ENCODE peak calls at places on chromosomes 12 and 14, in nine cellular contexts. R, A, K, P, V, M, N, Q and E are unnamed samples.

GRCh38 chr12:111529424-111530368 is 69.4 kb downstream of the ATXN2 start:
- DNase-seq in V (peak; percentile 74), R (no peak), M (peak; percentile 92), P (no peak), Q (no peak), A (peak; percentile 52), K (no peak), N (peak; percentile 60), E (no peak)

GRCh38 chr12:27192118-27192802 is 51.8 kb upstream of the STK38L start:
- DNase-seq in V (no peak), A (no peak), M (no peak), R (no peak), K (no peak), N (no peak), Q (no peak), P (no peak), E (no peak)

GRCh38 chr12:32789911-32790310 is 34.2 kb upstream of the YARS2 start:
- DNase-seq in N (no peak), P (no peak), R (no peak), M (no peak), A (no peak), V (no peak), Q (no peak), K (no peak), E (no peak)

GRCh38 chr14:24817638-24818053 is 183.7 kb upstream of the GZMB start:
- DNase-seq in Q (no peak), R (no peak), V (peak; percentile 24), M (peak; percentile 62), K (no peak), N (peak; percentile 69), P (no peak), A (peak; percentile 41), E (no peak)

GRCh38 chr14:71651228-71651627 is 281.0 kb upstream of the RGS6 start:
- DNase-seq in Q (no peak), N (peak; percentile 94), M (no peak), K (no peak), A (no peak), P (no peak), R (no peak), V (no peak), E (no peak)

GRCh38 chr12:18703916-18704315 is 33.9 kb downstream of the PLCZ1 start:
- DNase-seq in K (no peak), N (no peak), R (no peak), M (no peak), A (no peak), Q (no peak), V (no peak), P (no peak), E (no peak)

GRCh38 chr12:63792333-63792732 is 12.6 kb downstream of the RXYLT1 start:
- DNase-seq in Q (no peak), N (no peak), R (no peak), P (no peak), K (no peak), A (no peak), V (no peak), M (no peak), E (no peak)

GRCh38 chr12:17035372-17035771 is 429.4 kb upstream of the LMO3 start:
- DNase-seq in R (no peak), M (no peak), K (no peak), P (no peak), A (no peak), N (no peak), V (no peak), Q (no peak), E (no peak)

GRCh38 chr14:87409401-87409800 is 583.6 kb downstream of the GALC start:
- DNase-seq in V (no peak), R (no peak), N (no peak), Q (no peak), K (no peak), A (no peak), M (no peak), P (no peak), E (no peak)

GRCh38 chr12:96108321-96108720 is 72.9 kb upstream of the LTA4H start:
- DNase-seq in K (no peak), N (no peak), A (no peak), M (peak; percentile 66), R (peak; percentile 46), V (peak; percentile 23), Q (no peak), P (peak; percentile 17), E (no peak)

GRCh38 chr14:94389731-94390371 is 1.4 kb upstream of the SERPINA1 start:
- DNase-seq in K (no peak), N (no peak), R (no peak), A (no peak), V (no peak), M (no peak), Q (no peak), P (no peak), E (peak; percentile 41)

GRCh38 chr14:98578204-98578603 is 693.8 kb downstream of the BCL11B start:
- DNase-seq in A (no peak), N (no peak), P (no peak), Q (no peak), V (peak; percentile 13), K (no peak), R (no peak), M (no peak), E (no peak)

GRCh38 chr12:57965766-57966165 is 24.4 kb downstream of the ATP23 start:
- DNase-seq in M (no peak), R (no peak), V (peak; percentile 19), Q (no peak), K (no peak), A (no peak), N (no peak), P (no peak), E (no peak)

GRCh38 chr14:27528328-27528727 is 930.5 kb upstream of the NOVA1 start:
- DNase-seq in K (no peak), R (no peak), P (no peak), A (peak; percentile 56), V (peak; percentile 36), M (no peak), Q (no peak), N (peak; percentile 9), E (no peak)

GRCh38 chr12:28954333-28954732 is 194.7 kb upstream of the FAR2 start:
- DNase-seq in N (no peak), M (no peak), R (no peak), V (no peak), K (no peak), P (no peak), A (no peak), Q (no peak), E (no peak)

GRCh38 chr14:61514006-61514830 is 181.1 kb upstream of the HIF1A start:
- DNase-seq in K (no peak), A (no peak), P (no peak), V (no peak), Q (no peak), M (peak; percentile 30), R (no peak), N (peak; percentile 46), E (no peak)

GRCh38 chr12:19771858-19772257 is 332.6 kb downstream of the AEBP2 start:
- DNase-seq in K (no peak), Q (no peak), N (peak; percentile 11), R (no peak), A (no peak), V (no peak), P (no peak), M (peak; percentile 45), E (no peak)

GRCh38 chr12:50398931-50399330 is 1.8 kb upstream of the LARP4 start:
- DNase-seq in N (no peak), R (no peak), V (no peak), P (no peak), A (no peak), M (peak; percentile 60), Q (peak; percentile 26), K (no peak), E (no peak)

GRCh38 chr12:30796508-30796780 is 41.7 kb upstream of the CAPRIN2 start:
- DNase-seq in N (peak; percentile 71), A (peak; percentile 85), R (no peak), K (no peak), Q (no peak), M (no peak), V (peak; percentile 39), P (peak; percentile 47), E (no peak)

GRCh38 chr12:85821216-85821615 is 15.0 kb downstream of the RASSF9 start:
- DNase-seq in N (no peak), M (no peak), V (no peak), Q (no peak), R (no peak), A (no peak), K (no peak), P (no peak), E (no peak)

GRCh38 chr12:52215587-52216031 is 17.4 kb upstream of the KRT7 start:
- DNase-seq in R (no peak), A (no peak), N (peak; percentile 39), M (peak; percentile 77), Q (no peak), K (no peak), V (peak; percentile 93), P (peak; percentile 75), E (no peak)

GRCh38 chr14:34098045-34098984 is 147.4 kb upstream of the EGLN3 start:
- DNase-seq in P (no peak), M (peak; percentile 77), V (peak; percentile 49), Q (no peak), A (peak; percentile 19), R (no peak), K (no peak), N (peak; percentile 65), E (no peak)

GRCh38 chr12:65067383-65067782 is 53.7 kb downstream of the WIF1 start:
- DNase-seq in A (no peak), P (no peak), N (no peak), R (no peak), Q (no peak), K (no peak), V (no peak), M (no peak), E (no peak)
- TF ChIP-seq CTCF in A (no peak), P (no peak), N (no peak), R (no peak), Q (no peak), K (no peak), V (no peak), M (no peak), E (no peak)

GRCh38 chr12:100715976-100716657 is 78.5 kb upstream of the ANO4 start:
- DNase-seq in A (no peak), Q (no peak), V (no peak), P (no peak), R (no peak), K (no peak), N (no peak), M (peak; percentile 82), E (no peak)
- H3K27ac ChIP-seq in A (no peak overlapping the region), Q (no peak overlapping the region), V (no peak overlapping the region), P (no peak overlapping the region), R (no peak overlapping the region), K (no peak overlapping the region), N (no peak overlapping the region), M (no peak overlapping the region), E (no peak overlapping the region)

DNA sequence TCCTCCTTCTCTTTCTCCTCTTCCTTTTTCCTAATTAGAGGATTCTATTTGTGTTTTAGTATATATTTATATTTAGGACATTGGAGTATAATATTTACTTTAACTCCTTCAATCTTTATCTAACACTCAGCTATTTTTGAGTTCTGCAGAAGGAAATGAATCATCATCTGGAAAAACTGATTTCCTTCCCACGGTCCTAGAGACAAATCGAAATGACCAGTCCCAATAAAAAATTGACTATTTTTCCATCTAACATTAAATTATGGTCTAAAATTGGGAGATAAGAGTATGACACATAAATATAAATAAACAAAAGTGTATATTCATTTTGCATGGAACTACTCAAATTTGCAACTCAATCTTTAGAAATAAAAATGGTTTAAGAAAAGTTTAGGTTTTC is 167.4 kb downstream of the TMTC3 start:
- DNase-seq in A (no peak), Q (no peak), M (no peak), V (no peak), N (peak; percentile 75), P (no peak), K (no peak), R (no peak), E (no peak)
- H3K4me3 ChIP-seq in A (no peak overlapping the region), Q (no peak overlapping the region), M (no peak overlapping the region), V (no peak overlapping the region), N (no peak overlapping the region), P (no peak overlapping the region), K (no peak overlapping the region), R (no peak overlapping the region), E (no peak overlapping the region)

GRCh38 chr14:54025661-54026060 is 69.0 kb upstream of the BMP4 start:
- DNase-seq in N (peak; percentile 32), Q (no peak), P (no peak), V (peak; percentile 41), A (no peak), K (no peak), R (peak; percentile 30), M (no peak), E (no peak)
- TF ChIP-seq CTCF in N (peak; percentile 31), Q (no peak), P (no peak), V (peak; percentile 42), A (peak; percentile 49), K (peak; percentile 23), R (no peak), M (peak; percentile 65), E (no peak)